ENCODE peak calls at places on chromosomes 7 and 10, in four cellular contexts. One of them, this sample, is unnamed.

GRCh38 chr7:87458148-87458547 is 17.3 kb downstream of the ABCB4 start:
- DNase-seq in pancreas: no peak
- DNase-seq in lung: no peak
- DNase-seq in brain microvascular endothelial cell: no peak
- DNase-seq in this sample: no peak

GRCh38 chr7:157495594-157495993 is 158.8 kb downstream of the DNAJB6 start:
- DNase-seq in pancreas: no peak
- DNase-seq in lung: no peak
- DNase-seq in brain microvascular endothelial cell: no peak
- DNase-seq in this sample: no peak

GRCh38 chr10:13949844-13950542 is 363.2 kb downstream of the PRPF18 start:
- DNase-seq in pancreas: no peak
- DNase-seq in lung: no peak
- DNase-seq in brain microvascular endothelial cell: peak
- DNase-seq in this sample: no peak

GRCh38 chr7:50733552-50733951 is 49.1 kb downstream of the GRB10 start:
- DNase-seq in pancreas: peak
- DNase-seq in lung: no peak
- DNase-seq in brain microvascular endothelial cell: peak
- DNase-seq in this sample: no peak

GRCh38 chr7:84102213-84102612 is 92.4 kb downstream of the SEMA3A start:
- DNase-seq in pancreas: no peak
- DNase-seq in lung: no peak
- DNase-seq in brain microvascular endothelial cell: no peak
- DNase-seq in this sample: no peak

GRCh38 chr7:95737828-95738505 is 34.4 kb upstream of the DYNC1I1 start:
- DNase-seq in pancreas: no peak
- DNase-seq in lung: no peak
- DNase-seq in brain microvascular endothelial cell: no peak
- DNase-seq in this sample: no peak

GRCh38 chr7:72336382-72336886 is 75.7 kb downstream of the CALN1 start:
- DNase-seq in pancreas: no peak
- DNase-seq in lung: no peak
- DNase-seq in brain microvascular endothelial cell: no peak
- DNase-seq in this sample: no peak

GRCh38 chr10:44951827-44952226 is 7.8 kb upstream of the RASSF4 start:
- DNase-seq in pancreas: no peak
- DNase-seq in lung: no peak
- DNase-seq in brain microvascular endothelial cell: no peak
- DNase-seq in this sample: no peak

GRCh38 chr10:70174058-70174741 is 3.9 kb upstream of the SAR1A start:
- DNase-seq in pancreas: no peak
- DNase-seq in lung: no peak
- DNase-seq in brain microvascular endothelial cell: no peak
- DNase-seq in this sample: no peak

GRCh38 chr7:87316846-87317545 is 28.5 kb upstream of the CROT start:
- DNase-seq in pancreas: no peak
- DNase-seq in lung: no peak
- DNase-seq in brain microvascular endothelial cell: peak
- DNase-seq in this sample: no peak

GRCh38 chr10:132418520-132419416 is 21.8 kb downstream of the PWWP2B start:
- DNase-seq in pancreas: peak
- DNase-seq in lung: peak
- DNase-seq in brain microvascular endothelial cell: no peak
- DNase-seq in this sample: peak

GRCh38 chr10:51653025-51653424 is 46.4 kb downstream of the CSTF2T start:
- DNase-seq in pancreas: no peak
- DNase-seq in lung: no peak
- DNase-seq in brain microvascular endothelial cell: no peak
- DNase-seq in this sample: no peak

GRCh38 chr7:100655908-100656674 is at the start of gene ACTL6B:
- DNase-seq in pancreas: peak
- DNase-seq in lung: no peak
- DNase-seq in brain microvascular endothelial cell: peak
- DNase-seq in this sample: peak

GRCh38 chr7:1401011-1401410 is 58.3 kb downstream of the MICALL2 start:
- DNase-seq in pancreas: no peak
- DNase-seq in lung: no peak
- DNase-seq in brain microvascular endothelial cell: no peak
- DNase-seq in this sample: no peak

GRCh38 chr10:45581497-45582385 is 90.8 kb downstream of the ZFAND4 start:
- DNase-seq in pancreas: no peak
- DNase-seq in lung: no peak
- DNase-seq in brain microvascular endothelial cell: no peak
- DNase-seq in this sample: no peak

GRCh38 chr7:104126411-104126841 is 81.4 kb downstream of the ORC5 start:
- DNase-seq in pancreas: no peak
- DNase-seq in lung: no peak
- DNase-seq in brain microvascular endothelial cell: no peak
- DNase-seq in this sample: no peak

GRCh38 chr10:57145548-57145947 is 784.5 kb upstream of the ZWINT start:
- DNase-seq in pancreas: no peak
- DNase-seq in lung: no peak
- DNase-seq in brain microvascular endothelial cell: no peak
- DNase-seq in this sample: no peak

GRCh38 chr7:132200141-132200540 is 376.1 kb downstream of the PLXNA4 start:
- DNase-seq in pancreas: no peak
- DNase-seq in lung: no peak
- DNase-seq in brain microvascular endothelial cell: no peak
- DNase-seq in this sample: no peak

GRCh38 chr7:145030754-145031153 is 194.9 kb upstream of the TPK1 start:
- DNase-seq in pancreas: no peak
- DNase-seq in lung: no peak
- DNase-seq in brain microvascular endothelial cell: no peak
- DNase-seq in this sample: no peak

GRCh38 chr7:33623267-33623666 is 282.1 kb upstream of the BMPER start:
- DNase-seq in pancreas: no peak
- DNase-seq in lung: no peak
- DNase-seq in brain microvascular endothelial cell: no peak
- DNase-seq in this sample: no peak

GRCh38 chr10:93393231-93393630 is 88.9 kb downstream of the MYOF start:
- DNase-seq in pancreas: no peak
- DNase-seq in lung: no peak
- DNase-seq in brain microvascular endothelial cell: no peak
- DNase-seq in this sample: no peak

GRCh38 chr10:118992496-118992895 is 37.0 kb upstream of the NANOS1 start:
- DNase-seq in pancreas: no peak
- DNase-seq in lung: no peak
- DNase-seq in brain microvascular endothelial cell: no peak
- DNase-seq in this sample: no peak

GRCh38 chr10:18238875-18239485 is 98.8 kb downstream of the CACNB2 start:
- DNase-seq in pancreas: no peak
- DNase-seq in lung: no peak
- DNase-seq in brain microvascular endothelial cell: peak
- DNase-seq in this sample: peak

GRCh38 chr10:88227342-88228018 is 355.6 kb downstream of the RNLS start:
- DNase-seq in pancreas: no peak
- DNase-seq in lung: no peak
- DNase-seq in brain microvascular endothelial cell: peak
- DNase-seq in this sample: no peak

GRCh38 chr7:139914306-139914747 is 85.3 kb downstream of the TBXAS1 start:
- DNase-seq in pancreas: no peak
- DNase-seq in lung: no peak
- DNase-seq in brain microvascular endothelial cell: peak
- DNase-seq in this sample: no peak

GRCh38 chr10:27744478-27745379 is 890 bp downstream of the MKX start:
- DNase-seq in pancreas: no peak
- DNase-seq in lung: no peak
- DNase-seq in brain microvascular endothelial cell: no peak
- DNase-seq in this sample: peak

GRCh38 chr10:123583639-123584418 is 82.3 kb upstream of the GPR26 start:
- DNase-seq in pancreas: peak
- DNase-seq in lung: peak
- DNase-seq in brain microvascular endothelial cell: peak
- DNase-seq in this sample: peak

GRCh38 chr7:45073843-45074737 is 14.7 kb downstream of the NACAD start:
- DNase-seq in pancreas: no peak
- DNase-seq in lung: no peak
- DNase-seq in brain microvascular endothelial cell: no peak
- DNase-seq in this sample: no peak

GRCh38 chr7:158240801-158241200 is 346.8 kb downstream of the PTPRN2 start:
- DNase-seq in pancreas: no peak
- DNase-seq in lung: no peak
- DNase-seq in brain microvascular endothelial cell: no peak
- DNase-seq in this sample: no peak

GRCh38 chr10:14389981-14390590 is 59.4 kb upstream of the FRMD4A start:
- DNase-seq in pancreas: no peak
- DNase-seq in lung: no peak
- DNase-seq in brain microvascular endothelial cell: no peak
- DNase-seq in this sample: no peak

GRCh38 chr7:90988996-90989765 is 275.1 kb upstream of the FZD1 start:
- DNase-seq in pancreas: no peak
- DNase-seq in lung: no peak
- DNase-seq in brain microvascular endothelial cell: no peak
- DNase-seq in this sample: no peak

GRCh38 chr10:98090822-98091221 is 43.6 kb upstream of the R3HCC1L start:
- DNase-seq in pancreas: no peak
- DNase-seq in lung: no peak
- DNase-seq in brain microvascular endothelial cell: no peak
- DNase-seq in this sample: peak

GRCh38 chr7:144866189-144866588 is 30.3 kb upstream of the TPK1 start:
- DNase-seq in pancreas: no peak
- DNase-seq in lung: no peak
- DNase-seq in brain microvascular endothelial cell: no peak
- DNase-seq in this sample: no peak

GRCh38 chr10:1213252-1213651 is 157.1 kb downstream of the WDR37 start:
- DNase-seq in pancreas: no peak
- DNase-seq in lung: no peak
- DNase-seq in brain microvascular endothelial cell: no peak
- DNase-seq in this sample: no peak

GRCh38 chr7:132697032-132697431 is 120.8 kb upstream of the PLXNA4 start:
- DNase-seq in pancreas: no peak
- DNase-seq in lung: no peak
- DNase-seq in brain microvascular endothelial cell: no peak
- DNase-seq in this sample: no peak

GRCh38 chr10:97314677-97315076 is 4.4 kb upstream of the FRAT1 start:
- DNase-seq in pancreas: no peak
- DNase-seq in lung: no peak
- DNase-seq in brain microvascular endothelial cell: no peak
- DNase-seq in this sample: no peak

DNA sequence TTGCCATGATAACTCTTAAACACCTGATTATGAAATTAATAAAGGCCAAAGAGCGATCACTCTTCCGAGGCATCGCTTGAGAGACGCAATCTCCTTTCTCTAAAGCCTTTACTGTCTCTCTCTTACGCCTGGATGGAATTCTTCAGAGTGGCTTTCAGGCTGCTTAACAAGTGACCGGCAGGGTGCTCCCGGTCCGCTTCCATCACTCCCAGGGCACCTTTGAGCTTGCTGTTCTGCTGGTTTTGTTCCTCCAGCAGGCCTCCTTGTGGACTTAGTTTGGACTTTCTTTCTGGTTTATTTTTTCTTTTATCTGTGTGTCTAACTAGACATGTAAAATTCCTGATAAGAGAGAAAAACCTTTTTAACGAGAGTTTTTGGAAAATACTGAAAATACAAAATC is 60.9 kb downstream of the MRPL32 start:
- DNase-seq in pancreas: no peak
- DNase-seq in lung: no peak
- DNase-seq in brain microvascular endothelial cell: no peak
- DNase-seq in this sample: no peak
- TF ChIP-seq CTCF in pancreas: no peak
- TF ChIP-seq CTCF in lung: no peak
- TF ChIP-seq CTCF in brain microvascular endothelial cell: peak
- TF ChIP-seq CTCF in this sample: no peak

GRCh38 chr10:48464121-48464870 is 140.6 kb downstream of the ARHGAP22 start:
- DNase-seq in pancreas: no peak
- DNase-seq in lung: no peak
- DNase-seq in brain microvascular endothelial cell: no peak
- DNase-seq in this sample: no peak

GRCh38 chr10:48464871-48465736 is 139.8 kb downstream of the ARHGAP22 start:
- DNase-seq in pancreas: no peak
- DNase-seq in lung: no peak
- DNase-seq in brain microvascular endothelial cell: no peak
- DNase-seq in this sample: no peak

GRCh38 chr10:48467669-48468068 is 137.2 kb downstream of the ARHGAP22 start:
- DNase-seq in pancreas: no peak
- DNase-seq in lung: no peak
- DNase-seq in brain microvascular endothelial cell: no peak
- DNase-seq in this sample: no peak

GRCh38 chr10:48466611-48467240 is 138.1 kb downstream of the ARHGAP22 start:
- DNase-seq in pancreas: no peak
- DNase-seq in lung: no peak
- DNase-seq in brain microvascular endothelial cell: no peak
- DNase-seq in this sample: no peak

GRCh38 chr10:48465860-48466521 is 138.9 kb downstream of the ARHGAP22 start:
- DNase-seq in pancreas: no peak
- DNase-seq in lung: no peak
- DNase-seq in brain microvascular endothelial cell: no peak
- DNase-seq in this sample: no peak
- H3K4me3 ChIP-seq in pancreas: no peak
- H3K4me3 ChIP-seq in lung: no peak
- H3K4me3 ChIP-seq in brain microvascular endothelial cell: peak
- H3K4me3 ChIP-seq in this sample: no peak

GRCh38 chr7:2996141-2996540 is 47.5 kb downstream of the CARD11 start:
- DNase-seq in pancreas: no peak
- DNase-seq in lung: no peak
- DNase-seq in brain microvascular endothelial cell: no peak
- DNase-seq in this sample: no peak
- TF ChIP-seq CTCF in pancreas: no peak
- TF ChIP-seq CTCF in lung: no peak
- TF ChIP-seq CTCF in brain microvascular endothelial cell: no peak
- TF ChIP-seq CTCF in this sample: no peak

DNA sequence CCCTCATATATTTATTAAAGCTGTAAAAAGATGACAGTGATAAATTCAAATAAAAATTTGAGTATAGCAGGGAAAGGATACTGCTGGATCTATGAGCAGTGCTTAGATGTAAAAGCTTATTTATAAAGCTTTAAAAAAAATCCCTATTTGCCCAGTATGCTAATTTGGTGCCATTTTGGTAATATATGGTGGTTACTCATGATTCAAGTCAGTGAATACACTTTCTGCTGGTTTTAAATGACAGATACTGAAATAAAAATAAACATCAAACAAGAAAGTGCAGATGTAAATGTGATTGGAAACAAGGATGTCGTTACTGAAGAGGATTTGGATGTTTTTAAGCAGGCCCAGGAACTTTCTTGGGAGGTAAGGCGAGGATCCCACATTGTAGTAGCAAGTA is 134.4 kb upstream of the SAMD8 start:
- DNase-seq in pancreas: no peak
- DNase-seq in lung: no peak
- DNase-seq in brain microvascular endothelial cell: no peak
- DNase-seq in this sample: no peak
- H3K4me3 ChIP-seq in pancreas: no peak
- H3K4me3 ChIP-seq in lung: no peak
- H3K4me3 ChIP-seq in brain microvascular endothelial cell: no peak
- H3K4me3 ChIP-seq in this sample: no peak

This sample was measured in NB4.